ENCODE peak calls at places on chromosome 1, in four cellular contexts. X is PC-3, H is HCT116, G is hepatocyte. O is an unnamed sample. For H3K9me2, the result is how much of the 10 kb centered on the place peaks cover.

GRCh38 chr1:205191617-205192016 is 19.9 kb downstream of the DSTYK start:
- DNase-seq in X (no peak), G (no peak), H (no peak), O (no peak)

GRCh38 chr1:194342484-194343262 is 1156.3 kb upstream of the B3GALT2 start:
- DNase-seq in H (no peak), G (no peak), X (no peak), O (no peak)

GRCh38 chr1:55375617-55376258 is 160.6 kb upstream of the USP24 start:
- DNase-seq in H (peak), G (peak), X (peak), O (no peak)

GRCh38 chr1:53542551-53542950 is 83.4 kb downstream of the DMRTB1 start:
- DNase-seq in X (no peak), G (no peak), H (no peak), O (no peak)

GRCh38 chr1:229972600-229973296 is 94.3 kb upstream of the GALNT2 start:
- DNase-seq in X (no peak), G (no peak), H (no peak), O (no peak)

GRCh38 chr1:7633521-7634245 is 137.4 kb upstream of the VAMP3 start:
- DNase-seq in H (no peak), X (no peak), G (no peak), O (no peak)

GRCh38 chr1:56491441-56491840 is 87.9 kb downstream of the PLPP3 start:
- DNase-seq in H (no peak), X (peak), G (no peak), O (no peak)

GRCh38 chr1:85216697-85217096 is 15.9 kb upstream of the SYDE2 start:
- DNase-seq in H (no peak), X (no peak), G (no peak), O (no peak)

GRCh38 chr1:112011231-112011630 is 21.8 kb upstream of the KCND3 start:
- DNase-seq in H (no peak), G (peak), X (peak), O (no peak)

GRCh38 chr1:201377611-201378092 is at the start of gene TNNT2:
- DNase-seq in H (no peak), X (no peak), G (peak), O (no peak)

GRCh38 chr1:230248876-230249275 is 177.3 kb downstream of the PGBD5 start:
- DNase-seq in G (no peak), X (no peak), H (no peak), O (no peak)

GRCh38 chr1:163980391-163980790 is 578.6 kb upstream of the PBX1 start:
- DNase-seq in X (no peak), H (no peak), G (no peak), O (no peak)

GRCh38 chr1:40232444-40232843 is 15.3 kb upstream of the TMCO2 start:
- DNase-seq in X (no peak), H (no peak), G (no peak), O (no peak)

GRCh38 chr1:8315573-8316475 is 2.1 kb upstream of the SLC45A1 start:
- DNase-seq in X (peak), H (no peak), G (peak), O (no peak)

GRCh38 chr1:227559926-227560325 is 3.4 kb upstream of the ZNF678 start:
- DNase-seq in G (no peak), H (no peak), X (no peak), O (no peak)
- H3K9me2 ChIP-seq in G (under half), H (under half), X (under half), O (under half)

GRCh38 chr1:51170342-51170741 is 65.7 kb upstream of the RNF11 start:
- DNase-seq in G (no peak), X (peak), H (no peak), O (no peak)
- H3K9me2 ChIP-seq in G (under half), X (under half), H (under half), O (under half)

GRCh38 chr1:181607524-181607923 is 124.2 kb downstream of the CACNA1E start:
- DNase-seq in G (no peak), X (no peak), H (no peak), O (no peak)
- H3K9me2 ChIP-seq in G (under half), X (under half), H (under half), O (under half)

DNA sequence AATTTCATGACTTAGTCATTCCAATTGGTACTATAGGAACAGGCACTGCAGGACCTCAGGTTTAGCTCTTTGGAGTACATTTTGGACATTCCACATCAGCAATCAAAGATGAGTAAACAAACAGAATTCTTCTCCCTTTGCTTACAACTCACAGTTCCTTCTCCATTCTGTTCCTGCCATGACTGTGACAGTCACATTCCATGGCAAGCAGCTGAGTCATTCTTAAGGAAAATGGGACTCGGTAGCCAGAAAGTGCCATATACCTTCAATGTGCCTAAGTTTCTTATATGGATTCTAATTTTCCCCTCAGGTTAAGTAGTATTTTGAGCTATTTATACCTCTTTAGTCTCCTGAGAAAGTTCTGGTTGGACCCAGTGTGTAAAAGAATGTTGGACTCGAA is 25.6 kb downstream of the CRCT1 start:
- DNase-seq in X (no peak), H (no peak), G (no peak), O (no peak)
- H3K9me2 ChIP-seq in X (under half), H (under half), G (under half), O (under half)

GRCh38 chr1:114043046-114043445 is 63.8 kb downstream of the OLFML3 start:
- DNase-seq in H (no peak), X (no peak), G (no peak), O (no peak)
- H3K9me2 ChIP-seq in H (under half), X (under half), G (under half), O (under half)

GRCh38 chr1:114037952-114038867 is 58.9 kb downstream of the OLFML3 start:
- DNase-seq in X (peak), G (no peak), H (no peak), O (peak)

GRCh38 chr1:114040273-114041043 is 61.2 kb downstream of the OLFML3 start:
- DNase-seq in X (no peak), G (no peak), H (no peak), O (no peak)

GRCh38 chr1:114043548-114043947 is 64.3 kb downstream of the OLFML3 start:
- DNase-seq in G (no peak), X (no peak), H (no peak), O (no peak)
- H3K9me2 ChIP-seq in G (under half), X (under half), H (under half), O (under half)

GRCh38 chr1:246107516-246108277 is 399.4 kb downstream of the SMYD3 start:
- DNase-seq in X (no peak), H (no peak), G (no peak), O (no peak)
- H3K9me2 ChIP-seq in X (under half), H (under half), G (under half), O (under half)

DNA sequence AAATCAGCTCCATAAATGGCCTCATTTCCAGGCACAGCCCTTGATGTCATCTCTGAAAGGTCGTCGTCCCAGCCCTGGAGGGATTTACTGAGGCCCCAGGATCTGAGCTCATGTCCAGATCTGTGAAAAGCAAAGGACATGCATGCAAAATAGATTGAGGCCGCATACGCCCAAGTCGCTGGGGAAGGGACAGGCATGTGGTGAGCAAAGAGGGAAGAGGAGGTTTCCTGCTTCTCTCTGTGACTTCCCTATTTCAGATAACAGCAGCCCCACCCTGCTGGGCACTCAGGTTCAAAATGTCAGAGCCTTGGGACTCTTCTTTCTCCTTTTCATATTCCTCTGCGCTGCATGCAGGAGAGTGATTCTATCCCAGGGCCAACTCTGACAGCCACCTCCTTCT is 197.2 kb downstream of the ADSS2 start:
- DNase-seq in H (no peak), G (no peak), X (no peak), O (no peak)
- H3K9me2 ChIP-seq in H (under half), G (under half), X (under half), O (under half)

DNA sequence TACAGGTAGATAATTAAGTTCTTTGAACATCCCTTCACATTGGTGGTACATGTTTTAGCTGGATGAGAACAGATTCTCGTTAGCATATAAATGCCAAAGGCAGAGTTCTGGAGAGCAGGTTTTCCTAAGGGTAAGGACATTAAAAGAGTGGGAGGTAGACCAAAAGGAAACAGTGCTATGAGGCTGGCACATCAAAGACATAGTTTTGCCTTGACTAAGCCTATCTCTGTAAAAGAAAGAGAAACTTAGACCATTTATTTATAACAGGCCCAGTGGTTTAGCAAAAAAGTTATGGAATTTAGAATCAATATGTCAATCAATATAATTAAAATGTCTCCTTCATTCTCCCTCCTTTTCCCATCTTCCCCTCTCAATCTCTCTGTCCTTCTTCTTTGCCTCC is 210.0 kb upstream of the SGIP1 start:
- DNase-seq in H (no peak), G (no peak), X (no peak), O (no peak)
- H3K9me2 ChIP-seq in H (under half), G (under half), X (under half), O (under half)

O was measured in PC-9.